ENCODE peak calls at places on chromosomes 3 and 15, in seven cellular contexts. A is endodermal cell, O is right lobe of liver, S is sigmoid colon, I is breast epithelium, Z is uterus, P is upper lobe of right lung. L is an unnamed sample.

GRCh38 chr15:91465696-91466095 is 365.6 kb downstream of the SV2B start:
- DNase-seq in S (no peak), Z (no peak), A (no peak), P (no peak), O (no peak), I (no peak), L (no peak)

GRCh38 chr3:58419782-58420512 is 13.7 kb downstream of the PDHB start:
- DNase-seq in A (no peak), Z (peak; percentile 52), P (no peak), I (no peak), S (peak; percentile 75), O (no peak), L (no peak)

GRCh38 chr3:46312996-46313395 is 40.9 kb upstream of the CCR2 start:
- DNase-seq in O (no peak), I (no peak), S (peak; percentile 65), Z (no peak), A (no peak), P (no peak), L (peak; percentile 12)

GRCh38 chr3:107112356-107112755 is 264.9 kb upstream of the CCDC54 start:
- DNase-seq in S (no peak), O (no peak), P (no peak), Z (no peak), I (no peak), A (no peak), L (no peak)

GRCh38 chr15:90160781-90161727 is 40.1 kb upstream of the SEMA4B start:
- DNase-seq in P (peak; percentile 75), S (no peak), A (peak; percentile 59), Z (peak; percentile 16), O (peak; percentile 89), I (peak; percentile 90), L (peak; percentile 89)

GRCh38 chr3:144843099-144843498 is 871.5 kb downstream of the DIPK2A start:
- DNase-seq in S (no peak), I (no peak), O (no peak), A (no peak), P (no peak), Z (no peak), L (no peak)

GRCh38 chr15:61130945-61131597 is 98.0 kb downstream of the RORA start:
- DNase-seq in O (no peak), S (no peak), A (no peak), P (no peak), Z (no peak), I (no peak), L (no peak)

GRCh38 chr3:7000501-7000900 is 139.6 kb downstream of the GRM7 start:
- DNase-seq in O (no peak), Z (no peak), S (no peak), I (no peak), A (no peak), P (no peak), L (no peak)

GRCh38 chr15:40291088-40291574 is 8.3 kb upstream of the ANKRD63 start:
- DNase-seq in S (peak; percentile 77), A (peak; percentile 87), O (no peak), Z (peak; percentile 36), P (peak; percentile 82), I (no peak), L (peak; percentile 25)

GRCh38 chr3:31197941-31198340 is 303.5 kb upstream of the GADL1 start:
- DNase-seq in P (no peak), S (no peak), A (no peak), I (no peak), O (no peak), Z (no peak), L (no peak)

GRCh38 chr3:43286886-43287301 is 554 bp downstream of the SNRK start:
- DNase-seq in I (no peak), O (peak; percentile 25), S (no peak), A (peak; percentile 66), P (no peak), Z (no peak), L (no peak)

GRCh38 chr3:48388966-48389365 is 16.9 kb downstream of the FBXW12 start:
- DNase-seq in S (no peak), A (no peak), Z (no peak), I (no peak), O (no peak), P (no peak), L (no peak)

GRCh38 chr3:117887031-117887430 is 1147.6 kb downstream of the IGSF11 start:
- DNase-seq in I (no peak), Z (no peak), O (no peak), S (no peak), P (no peak), A (no peak), L (no peak)

GRCh38 chr3:3015472-3016089 is 94.6 kb downstream of the IL5RA start:
- DNase-seq in S (no peak), O (no peak), A (no peak), Z (no peak), I (no peak), P (no peak), L (peak; percentile 40)

GRCh38 chr15:89105147-89105546 is 16.9 kb downstream of the ABHD2 start:
- DNase-seq in P (no peak), S (no peak), Z (no peak), O (no peak), I (no peak), A (no peak), L (no peak)

GRCh38 chr3:120113128-120114116 is 19.2 kb upstream of the GSK3B start:
- DNase-seq in P (no peak), S (no peak), Z (no peak), A (no peak), I (no peak), O (no peak), L (no peak)

GRCh38 chr3:52118156-52118875 is 35.9 kb downstream of the POC1A start:
- DNase-seq in O (no peak), A (no peak), Z (no peak), P (no peak), S (peak; percentile 6), I (no peak), L (no peak)

GRCh38 chr3:183098538-183099025 is 714 bp downstream of the MCCC1 start:
- DNase-seq in S (no peak), I (no peak), A (no peak), O (no peak), P (no peak), Z (no peak), L (no peak)

GRCh38 chr15:66599536-66600239 is 33.9 kb upstream of the LCTL start:
- DNase-seq in I (no peak), P (no peak), S (no peak), Z (no peak), O (no peak), A (peak; percentile 53), L (no peak)

GRCh38 chr3:186826978-186827857 is 15.3 kb upstream of the ADIPOQ start:
- DNase-seq in P (peak; percentile 93), A (peak; percentile 90), O (peak; percentile 90), S (peak; percentile 84), Z (peak; percentile 76), I (peak; percentile 55), L (peak; percentile 72)

GRCh38 chr3:186826316-186826977 is 16.1 kb upstream of the ADIPOQ start:
- DNase-seq in S (no peak), P (no peak), O (peak; percentile 24), Z (no peak), A (peak; percentile 68), I (no peak), L (no peak)

GRCh38 chr3:186831795-186832194 is 10.7 kb upstream of the ADIPOQ start:
- DNase-seq in A (no peak), S (no peak), Z (no peak), I (no peak), P (no peak), O (no peak), L (no peak)

GRCh38 chr3:186825294-186825821 is 17.2 kb upstream of the ADIPOQ start:
- DNase-seq in O (no peak), Z (peak; percentile 20), A (peak; percentile 90), S (no peak), P (no peak), I (no peak), L (no peak)

GRCh38 chr3:186828340-186828739 is 14.2 kb upstream of the ADIPOQ start:
- DNase-seq in Z (no peak), S (no peak), I (no peak), P (no peak), A (no peak), O (no peak), L (no peak)
- H3K9me3 ChIP-seq in Z (no peaks in the 10 kb centered on the region), S (no peaks in the 10 kb centered on the region), I (no peaks in the 10 kb centered on the region), P (no peaks in the 10 kb centered on the region), A (no peaks in the 10 kb centered on the region), O (no peaks in the 10 kb centered on the region), L (no peaks in the 10 kb centered on the region)

GRCh38 chr15:59345326-59345725 is 27.3 kb downstream of the MYO1E start:
- DNase-seq in P (no peak), Z (no peak), A (no peak), I (no peak), O (no peak), S (no peak), L (no peak)

GRCh38 chr15:59339252-59339672 is 33.4 kb downstream of the MYO1E start:
- DNase-seq in P (no peak), A (no peak), Z (no peak), S (no peak), I (no peak), O (peak; percentile 31), L (peak; percentile 8)

GRCh38 chr15:59338414-59338813 is 34.3 kb downstream of the MYO1E start:
- DNase-seq in A (no peak), I (no peak), Z (no peak), P (no peak), S (no peak), O (no peak), L (no peak)

GRCh38 chr15:59344311-59344710 is 28.4 kb downstream of the MYO1E start:
- DNase-seq in O (no peak), P (no peak), Z (no peak), S (no peak), A (no peak), I (no peak), L (no peak)

GRCh38 chr15:59340325-59340724 is 32.3 kb downstream of the MYO1E start:
- DNase-seq in P (no peak), O (no peak), S (no peak), I (no peak), A (no peak), Z (no peak), L (no peak)
- H3K36me3 ChIP-seq in P (no peaks in the 10 kb centered on the region), O (no peaks in the 10 kb centered on the region), S (no peaks in the 10 kb centered on the region), I (no peaks in the 10 kb centered on the region), A (no peaks in the 10 kb centered on the region), Z (no peaks in the 10 kb centered on the region), L (no peaks in the 10 kb centered on the region)

DNA sequence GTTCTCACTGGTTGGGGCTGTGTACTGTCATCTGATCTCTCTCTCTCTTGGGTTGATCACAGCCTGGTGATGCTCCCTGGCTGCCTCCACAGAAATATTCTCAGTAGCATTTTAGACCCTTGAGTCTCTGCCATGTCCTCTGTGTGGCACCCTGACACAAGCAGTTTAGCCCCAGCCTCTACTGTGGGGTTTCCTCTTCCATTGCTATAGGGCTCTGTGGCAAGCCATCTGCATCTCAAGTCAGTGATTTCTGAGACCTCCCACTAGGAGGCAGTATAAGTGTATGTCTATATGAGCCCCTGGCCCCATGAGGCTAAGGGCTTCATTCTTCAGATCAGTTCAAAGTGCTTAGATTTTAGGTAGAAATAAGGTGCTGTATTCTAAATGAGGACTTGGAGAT is 50.6 kb upstream of the PLAAT1 start:
- DNase-seq in Z (no peak), S (no peak), P (no peak), A (peak; percentile 89), I (no peak), O (no peak), L (no peak)
- TF ChIP-seq CTCF in Z (no peak), S (no peak), P (peak; percentile 38), A (peak; percentile 90), I (no peak), O (peak; percentile 24), L (no peak)

DNA sequence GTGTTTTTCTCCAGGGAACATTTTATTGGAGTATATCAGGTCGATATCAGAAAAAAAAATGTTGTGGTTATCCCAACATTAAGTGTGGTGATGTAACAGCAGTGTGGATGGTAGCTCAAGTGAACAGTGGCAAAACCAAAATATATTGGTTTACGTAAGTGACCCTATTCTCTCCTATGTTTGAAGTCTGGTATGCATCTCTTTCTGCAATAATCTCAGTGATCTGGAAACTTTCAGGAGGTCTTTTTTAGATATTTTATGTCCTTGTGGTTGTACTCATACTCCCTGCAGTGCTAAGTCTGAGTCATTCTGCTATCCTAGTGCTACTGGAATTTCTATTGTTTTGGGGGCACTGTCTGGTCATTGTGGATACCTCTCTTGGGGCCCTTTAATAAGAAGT is 137.9 kb downstream of the SNRPN start:
- DNase-seq in I (no peak), Z (no peak), A (peak; percentile 14), S (no peak), O (no peak), P (no peak), L (no peak)
- H3K9me3 ChIP-seq in I (peaks cover 87% of the 10 kb centered on the region), Z (peaks cover 49% of the 10 kb centered on the region), A (peaks cover 16% of the 10 kb centered on the region), S (peaks cover 70% of the 10 kb centered on the region), O (no peaks in the 10 kb centered on the region), P (peaks cover 65% of the 10 kb centered on the region), L (no peaks in the 10 kb centered on the region)

L was measured in prostate gland.